ENCODE peak calls at places on chromosomes 11 and 22, in five cellular contexts. B is ascending aorta, F is aorta, R is Peyer's patch, Z is cardiac fibroblast. I is an unnamed sample.
A peak's percentile ranks its signal among the peaks of the same experiment; 100 is the strongest.

GRCh38 chr11:117220568-117220967 is 11.3 kb downstream of the PCSK7 start:
- DNase-seq in F (peak; percentile 91), B (peak; percentile 55), R (no peak), Z (peak; percentile 79), I (no peak)

GRCh38 chr11:8649361-8649760 is 33.1 kb downstream of the TRIM66 start:
- DNase-seq in B (no peak), R (no peak), F (no peak), Z (peak; percentile 36), I (peak; percentile 48)

GRCh38 chr11:134313379-134313778 is 18.4 kb upstream of the GLB1L2 start:
- DNase-seq in Z (no peak), R (no peak), B (no peak), F (no peak), I (no peak)

GRCh38 chr22:20991252-20992055 is 9.4 kb downstream of the LZTR1 start:
- DNase-seq in B (no peak), F (no peak), Z (no peak), R (no peak), I (no peak)

GRCh38 chr11:28799316-28799715 is 691.1 kb downstream of the METTL15 start:
- DNase-seq in Z (no peak), F (no peak), R (no peak), B (no peak), I (peak; percentile 36)

GRCh38 chr11:119284344-119285157 is 32.4 kb downstream of the MCAM start:
- DNase-seq in B (no peak), R (no peak), Z (peak; percentile 67), F (no peak), I (peak; percentile 50)

GRCh38 chr22:30426395-30427353 is 1.1 kb downstream of the MTFP1 start:
- DNase-seq in F (peak; percentile 94), Z (peak; percentile 83), R (peak; percentile 94), B (peak; percentile 39), I (peak; percentile 93)

GRCh38 chr11:69035150-69035958 is 13.4 kb upstream of the TPCN2 start:
- DNase-seq in R (no peak), B (no peak), Z (peak; percentile 39), F (no peak), I (peak; percentile 56)

GRCh38 chr22:22554324-22555284 is 4.5 kb downstream of the PRAME start:
- DNase-seq in B (no peak), R (no peak), Z (no peak), F (no peak), I (no peak)

GRCh38 chr11:111327908-111328624 is 29.7 kb downstream of the POU2AF3 start:
- DNase-seq in B (no peak), R (no peak), F (no peak), Z (no peak), I (peak; percentile 22)

GRCh38 chr11:59158206-59159068 is 13.5 kb upstream of the DTX4 start:
- DNase-seq in F (no peak), R (peak; percentile 88), Z (peak; percentile 84), B (no peak), I (peak; percentile 79)

GRCh38 chr22:48089601-48090331 is 1327.3 kb downstream of the TBC1D22A start:
- DNase-seq in F (peak; percentile 81), R (peak; percentile 35), B (no peak), Z (peak; percentile 5), I (peak; percentile 40)

GRCh38 chr11:76984741-76985140 is 49.5 kb upstream of the B3GNT6 start:
- DNase-seq in R (no peak), B (no peak), F (no peak), Z (no peak), I (no peak)

GRCh38 chr11:73404048-73404447 is 27.8 kb downstream of the RELT start:
- DNase-seq in Z (peak; percentile 80), F (peak; percentile 82), R (peak; percentile 72), B (no peak), I (peak; percentile 61)

GRCh38 chr11:76185931-76186401 is 20.3 kb downstream of the WNT11 start:
- DNase-seq in Z (peak; percentile 80), F (no peak), R (no peak), B (no peak), I (peak; percentile 18)

GRCh38 chr11:130945945-130946344 is 29.7 kb upstream of the SNX19 start:
- DNase-seq in B (no peak), Z (peak; percentile 79), F (peak; percentile 84), R (no peak), I (peak; percentile 67)

GRCh38 chr11:35617687-35618496 is at the start of gene FJX1:
- DNase-seq in B (no peak), R (peak; percentile 48), F (peak; percentile 83), Z (peak; percentile 89), I (peak; percentile 90)

GRCh38 chr11:16223558-16223957 is 132.8 kb downstream of the SOX6 start:
- DNase-seq in F (no peak), B (no peak), Z (no peak), R (no peak), I (no peak)

GRCh38 chr22:49954354-49954753 is 6.2 kb upstream of the PIM3 start:
- DNase-seq in F (no peak), B (no peak), Z (no peak), R (no peak), I (no peak)

GRCh38 chr22:25690798-25691197 is 51.2 kb upstream of the MYO18B start:
- DNase-seq in F (no peak), B (no peak), Z (no peak), R (no peak), I (no peak)

GRCh38 chr11:113384551-113384950 is 3.0 kb upstream of the ANKK1 start:
- DNase-seq in F (no peak), B (no peak), Z (peak; percentile 90), R (no peak), I (peak; percentile 85)

GRCh38 chr22:47151490-47151889 is 389.0 kb downstream of the TBC1D22A start:
- DNase-seq in F (no peak), R (no peak), Z (peak; percentile 36), B (no peak), I (peak; percentile 48)

GRCh38 chr11:34288482-34288881 is 69.3 kb downstream of the ABTB2 start:
- DNase-seq in Z (no peak), B (no peak), F (no peak), R (no peak), I (no peak)

GRCh38 chr22:19709063-19709769 is 5.1 kb upstream of the SEPTIN5 start:
- DNase-seq in B (no peak), F (peak; percentile 79), R (no peak), Z (no peak), I (no peak)

GRCh38 chr11:64549969-64550368 is 41.1 kb upstream of the SLC22A12 start:
- DNase-seq in Z (no peak), B (no peak), F (no peak), R (no peak), I (no peak)

GRCh38 chr11:66259976-66260375 is 8.5 kb upstream of the RAB1B start:
- DNase-seq in Z (no peak), F (no peak), B (no peak), R (no peak), I (no peak)

GRCh38 chr11:636511-637332 is at the start of gene DRD4:
- DNase-seq in Z (peak; percentile 28), R (no peak), F (peak; percentile 77), B (no peak), I (peak; percentile 81)

GRCh38 chr22:28172948-28173360 is 253.9 kb upstream of the PITPNB start:
- DNase-seq in B (no peak), Z (no peak), R (no peak), F (no peak), I (no peak)

GRCh38 chr11:110962907-110963306 is 250.7 kb upstream of the ARHGAP20 start:
- DNase-seq in Z (no peak), F (no peak), R (no peak), B (no peak), I (no peak)

GRCh38 chr11:106461839-106462545 is 384.5 kb downstream of the AASDHPPT start:
- DNase-seq in Z (peak; percentile 57), R (no peak), F (no peak), B (no peak), I (peak; percentile 46)

GRCh38 chr11:43921561-43922294 is 20.7 kb upstream of the C11orf96 start:
- DNase-seq in Z (no peak), F (no peak), B (no peak), R (no peak), I (no peak)

GRCh38 chr11:109547356-109548027 is 125.5 kb downstream of the C11orf87 start:
- DNase-seq in Z (peak; percentile 73), F (no peak), R (no peak), B (no peak), I (peak; percentile 80)

GRCh38 chr11:116224154-116224888 is 548.5 kb downstream of the BUD13 start:
- DNase-seq in Z (peak; percentile 43), F (no peak), R (peak; percentile 73), B (no peak), I (peak; percentile 61)

GRCh38 chr11:69704508-69705245 is 855 bp upstream of the FGF19 start:
- DNase-seq in F (no peak), R (no peak), Z (peak; percentile 16), B (no peak), I (peak; percentile 64)

I was measured in astrocyte of the hippocampus.